ENCODE peak calls at places on chromosomes 2 and 18, in seven cellular contexts. One of them, this sample, is unnamed.

GRCh38 chr18:30929718-30930117 is 112.8 kb downstream of the DSC3 start:
- DNase-seq in transverse colon: no peak
- DNase-seq in GM06990: no peak
- DNase-seq in epithelial cell of esophagus: no peak
- DNase-seq in Calu3: no peak
- DNase-seq in neural crest cell: no peak
- DNase-seq in omental fat pad: no peak
- DNase-seq in this sample: no peak

GRCh38 chr2:182066439-182067061 is 80.9 kb downstream of the PPP1R1C start:
- DNase-seq in transverse colon: no peak
- DNase-seq in GM06990: no peak
- DNase-seq in epithelial cell of esophagus: peak; percentile 58
- DNase-seq in Calu3: no peak
- DNase-seq in neural crest cell: no peak
- DNase-seq in omental fat pad: no peak
- DNase-seq in this sample: no peak

GRCh38 chr18:26854292-26854881 is 11.1 kb downstream of the AQP4 start:
- DNase-seq in transverse colon: no peak
- DNase-seq in GM06990: no peak
- DNase-seq in epithelial cell of esophagus: no peak
- DNase-seq in Calu3: no peak
- DNase-seq in neural crest cell: no peak
- DNase-seq in omental fat pad: no peak
- DNase-seq in this sample: no peak

GRCh38 chr2:20205915-20206524 is 18.9 kb downstream of the SDC1 start:
- DNase-seq in transverse colon: peak; percentile 67
- DNase-seq in GM06990: no peak
- DNase-seq in epithelial cell of esophagus: no peak
- DNase-seq in Calu3: peak; percentile 49
- DNase-seq in neural crest cell: no peak
- DNase-seq in omental fat pad: no peak
- DNase-seq in this sample: no peak

GRCh38 chr2:46747297-46747818 is 168.2 kb downstream of the MCFD2 start:
- DNase-seq in transverse colon: no peak
- DNase-seq in GM06990: no peak
- DNase-seq in epithelial cell of esophagus: no peak
- DNase-seq in Calu3: no peak
- DNase-seq in neural crest cell: no peak
- DNase-seq in omental fat pad: no peak
- DNase-seq in this sample: peak; percentile 21

GRCh38 chr2:19045151-19045550 is 313.3 kb downstream of the OSR1 start:
- DNase-seq in transverse colon: no peak
- DNase-seq in GM06990: no peak
- DNase-seq in epithelial cell of esophagus: no peak
- DNase-seq in Calu3: no peak
- DNase-seq in neural crest cell: no peak
- DNase-seq in omental fat pad: no peak
- DNase-seq in this sample: no peak

GRCh38 chr2:8564475-8564874 is 117.4 kb upstream of the ID2 start:
- DNase-seq in transverse colon: no peak
- DNase-seq in GM06990: no peak
- DNase-seq in epithelial cell of esophagus: no peak
- DNase-seq in Calu3: no peak
- DNase-seq in neural crest cell: no peak
- DNase-seq in omental fat pad: no peak
- DNase-seq in this sample: no peak

GRCh38 chr2:230128943-230129342 is 60.2 kb upstream of the SLC16A14 start:
- DNase-seq in transverse colon: peak; percentile 19
- DNase-seq in GM06990: no peak
- DNase-seq in epithelial cell of esophagus: no peak
- DNase-seq in Calu3: no peak
- DNase-seq in neural crest cell: no peak
- DNase-seq in omental fat pad: no peak
- DNase-seq in this sample: no peak

GRCh38 chr2:134846213-134846612 is 7.8 kb downstream of the ACMSD start:
- DNase-seq in transverse colon: no peak
- DNase-seq in GM06990: no peak
- DNase-seq in epithelial cell of esophagus: peak; percentile 25
- DNase-seq in Calu3: no peak
- DNase-seq in neural crest cell: no peak
- DNase-seq in omental fat pad: no peak
- DNase-seq in this sample: no peak

GRCh38 chr2:119674711-119675500 is 4.1 kb upstream of the TMEM177 start:
- DNase-seq in transverse colon: no peak
- DNase-seq in GM06990: no peak
- DNase-seq in epithelial cell of esophagus: no peak
- DNase-seq in Calu3: peak; percentile 26
- DNase-seq in neural crest cell: no peak
- DNase-seq in omental fat pad: no peak
- DNase-seq in this sample: no peak

GRCh38 chr2:148240838-148241237 is 219.9 kb downstream of the MBD5 start:
- DNase-seq in transverse colon: no peak
- DNase-seq in GM06990: no peak
- DNase-seq in epithelial cell of esophagus: no peak
- DNase-seq in Calu3: no peak
- DNase-seq in neural crest cell: no peak
- DNase-seq in omental fat pad: no peak
- DNase-seq in this sample: no peak

GRCh38 chr18:8696749-8697211 is 8.6 kb upstream of the MTCL1 start:
- DNase-seq in transverse colon: peak; percentile 79
- DNase-seq in GM06990: no peak
- DNase-seq in epithelial cell of esophagus: peak; percentile 53
- DNase-seq in Calu3: peak; percentile 91
- DNase-seq in neural crest cell: peak; percentile 84
- DNase-seq in omental fat pad: peak; percentile 93
- DNase-seq in this sample: peak; percentile 78

GRCh38 chr2:157172866-157173578 is 84.5 kb upstream of the GALNT5 start:
- DNase-seq in transverse colon: no peak
- DNase-seq in GM06990: no peak
- DNase-seq in epithelial cell of esophagus: no peak
- DNase-seq in Calu3: no peak
- DNase-seq in neural crest cell: no peak
- DNase-seq in omental fat pad: no peak
- DNase-seq in this sample: no peak

GRCh38 chr2:239360421-239361310 is 40.2 kb downstream of the HDAC4 start:
- DNase-seq in transverse colon: no peak
- DNase-seq in GM06990: no peak
- DNase-seq in epithelial cell of esophagus: no peak
- DNase-seq in Calu3: no peak
- DNase-seq in neural crest cell: no peak
- DNase-seq in omental fat pad: peak; percentile 21
- DNase-seq in this sample: no peak

GRCh38 chr2:230941202-230942180 is 16.4 kb upstream of the GPR55 start:
- DNase-seq in transverse colon: no peak
- DNase-seq in GM06990: no peak
- DNase-seq in epithelial cell of esophagus: no peak
- DNase-seq in Calu3: no peak
- DNase-seq in neural crest cell: no peak
- DNase-seq in omental fat pad: no peak
- DNase-seq in this sample: no peak

GRCh38 chr18:74498712-74499629 is 2.8 kb downstream of the CNDP2 start:
- DNase-seq in transverse colon: peak; percentile 71
- DNase-seq in GM06990: peak; percentile 62
- DNase-seq in epithelial cell of esophagus: peak; percentile 50
- DNase-seq in Calu3: peak; percentile 35
- DNase-seq in neural crest cell: no peak
- DNase-seq in omental fat pad: peak; percentile 31
- DNase-seq in this sample: peak; percentile 78

GRCh38 chr2:108919571-108920373 is 69.2 kb downstream of the EDAR start:
- DNase-seq in transverse colon: peak; percentile 1
- DNase-seq in GM06990: no peak
- DNase-seq in epithelial cell of esophagus: no peak
- DNase-seq in Calu3: no peak
- DNase-seq in neural crest cell: no peak
- DNase-seq in omental fat pad: no peak
- DNase-seq in this sample: no peak

GRCh38 chr2:223619486-223620129 is 17.4 kb upstream of the SCG2 start:
- DNase-seq in transverse colon: no peak
- DNase-seq in GM06990: no peak
- DNase-seq in epithelial cell of esophagus: peak; percentile 61
- DNase-seq in Calu3: peak; percentile 17
- DNase-seq in neural crest cell: no peak
- DNase-seq in omental fat pad: no peak
- DNase-seq in this sample: no peak

GRCh38 chr2:223613017-223613950 is 11.1 kb upstream of the SCG2 start:
- DNase-seq in transverse colon: peak; percentile 54
- DNase-seq in GM06990: no peak
- DNase-seq in epithelial cell of esophagus: peak; percentile 98
- DNase-seq in Calu3: peak; percentile 74
- DNase-seq in neural crest cell: peak; percentile 36
- DNase-seq in omental fat pad: peak; percentile 68
- DNase-seq in this sample: no peak

GRCh38 chr2:223621901-223622300 is 19.7 kb upstream of the SCG2 start:
- DNase-seq in transverse colon: no peak
- DNase-seq in GM06990: no peak
- DNase-seq in epithelial cell of esophagus: no peak
- DNase-seq in Calu3: no peak
- DNase-seq in neural crest cell: no peak
- DNase-seq in omental fat pad: no peak
- DNase-seq in this sample: no peak

GRCh38 chr2:223614534-223614933 is 12.4 kb upstream of the SCG2 start:
- DNase-seq in transverse colon: no peak
- DNase-seq in GM06990: no peak
- DNase-seq in epithelial cell of esophagus: no peak
- DNase-seq in Calu3: no peak
- DNase-seq in neural crest cell: no peak
- DNase-seq in omental fat pad: no peak
- DNase-seq in this sample: no peak

GRCh38 chr2:223618172-223619035 is 16.2 kb upstream of the SCG2 start:
- DNase-seq in transverse colon: no peak
- DNase-seq in GM06990: no peak
- DNase-seq in epithelial cell of esophagus: no peak
- DNase-seq in Calu3: no peak
- DNase-seq in neural crest cell: no peak
- DNase-seq in omental fat pad: no peak
- DNase-seq in this sample: no peak
- TF ChIP-seq CTCF in transverse colon: no peak
- TF ChIP-seq CTCF in GM06990: no peak
- TF ChIP-seq CTCF in epithelial cell of esophagus: no peak
- TF ChIP-seq CTCF in Calu3: no peak
- TF ChIP-seq CTCF in neural crest cell: no peak
- TF ChIP-seq CTCF in omental fat pad: no peak
- TF ChIP-seq CTCF in this sample: no peak

GRCh38 chr2:225414902-225415301 is 15.4 kb downstream of the NYAP2 start:
- DNase-seq in transverse colon: no peak
- DNase-seq in GM06990: no peak
- DNase-seq in epithelial cell of esophagus: no peak
- DNase-seq in Calu3: no peak
- DNase-seq in neural crest cell: no peak
- DNase-seq in omental fat pad: no peak
- DNase-seq in this sample: no peak

GRCh38 chr2:225416616-225417367 is 17.3 kb downstream of the NYAP2 start:
- DNase-seq in transverse colon: no peak
- DNase-seq in GM06990: no peak
- DNase-seq in epithelial cell of esophagus: no peak
- DNase-seq in Calu3: no peak
- DNase-seq in neural crest cell: no peak
- DNase-seq in omental fat pad: no peak
- DNase-seq in this sample: no peak

GRCh38 chr2:225415809-225416208 is 16.3 kb downstream of the NYAP2 start:
- DNase-seq in transverse colon: no peak
- DNase-seq in GM06990: no peak
- DNase-seq in epithelial cell of esophagus: no peak
- DNase-seq in Calu3: no peak
- DNase-seq in neural crest cell: no peak
- DNase-seq in omental fat pad: no peak
- DNase-seq in this sample: no peak

DNA sequence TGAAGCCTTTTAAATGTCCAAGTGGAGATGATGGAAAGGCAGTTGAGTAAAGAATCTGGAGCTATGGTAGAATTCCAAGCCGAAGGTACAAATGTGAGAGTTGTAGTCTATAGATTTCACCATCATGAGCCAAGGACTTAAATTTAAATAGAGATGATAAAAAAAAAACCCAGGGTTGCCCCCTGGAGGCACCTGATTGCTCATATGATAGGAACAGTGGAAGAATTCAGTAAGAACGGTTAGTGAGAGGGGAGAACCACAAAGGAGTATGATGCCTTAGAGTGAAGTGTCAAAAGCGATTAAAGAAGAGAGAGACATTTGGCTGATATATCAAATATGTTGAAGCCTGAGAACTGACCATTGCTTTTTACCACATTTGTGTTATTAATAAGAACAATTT is 11.9 kb downstream of the NYAP2 start:
- DNase-seq in transverse colon: no peak
- DNase-seq in GM06990: no peak
- DNase-seq in epithelial cell of esophagus: no peak
- DNase-seq in Calu3: no peak
- DNase-seq in neural crest cell: no peak
- DNase-seq in omental fat pad: no peak
- DNase-seq in this sample: no peak
- TF ChIP-seq CTCF in transverse colon: no peak
- TF ChIP-seq CTCF in GM06990: no peak
- TF ChIP-seq CTCF in epithelial cell of esophagus: no peak
- TF ChIP-seq CTCF in Calu3: no peak
- TF ChIP-seq CTCF in neural crest cell: no peak
- TF ChIP-seq CTCF in omental fat pad: no peak
- TF ChIP-seq CTCF in this sample: no peak

DNA sequence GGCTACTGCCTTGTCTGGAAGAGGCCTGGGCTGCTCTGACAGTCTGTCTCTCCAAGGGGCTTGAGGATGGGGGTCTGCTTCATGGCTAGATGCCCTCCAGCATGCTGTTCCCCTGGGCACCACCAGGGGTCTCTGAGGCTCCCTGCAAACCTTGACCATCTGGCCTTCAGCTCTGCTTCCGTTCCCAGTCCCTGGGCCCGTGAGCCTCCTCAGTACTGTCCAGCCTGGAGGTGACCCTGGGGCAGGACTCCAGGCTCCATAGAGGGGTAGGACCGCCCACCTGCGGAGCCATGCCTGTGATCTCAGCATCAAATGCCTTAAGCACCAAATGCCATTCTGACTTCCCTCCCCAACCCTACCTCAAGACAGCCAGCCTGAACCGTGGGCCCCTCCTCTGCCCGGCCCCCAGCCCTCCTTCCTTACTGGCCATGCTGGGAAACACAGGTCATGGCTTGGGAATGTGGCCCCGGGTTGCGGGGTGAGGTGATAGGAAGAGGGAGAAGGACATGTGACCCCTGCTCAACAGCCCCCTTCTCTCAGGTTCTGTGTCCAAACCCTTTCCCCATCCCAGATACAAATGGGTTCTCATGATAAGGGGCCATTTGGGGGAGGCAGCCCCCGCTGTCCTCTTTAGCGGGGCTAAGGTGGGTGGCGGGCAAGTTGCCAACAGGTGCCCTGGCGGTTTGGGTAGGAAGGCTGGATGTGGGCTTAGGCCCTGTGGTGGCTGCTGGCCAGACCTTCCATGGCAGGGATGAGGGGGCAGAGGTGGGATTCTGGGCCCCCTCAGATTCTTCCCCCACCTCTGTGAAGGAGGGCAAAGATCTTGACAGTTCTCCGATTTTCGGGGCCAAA is 25.0 kb downstream of the SPEG start:
- DNase-seq in transverse colon: peak; percentile 53
- DNase-seq in GM06990: peak; percentile 28
- DNase-seq in epithelial cell of esophagus: peak; percentile 42
- DNase-seq in Calu3: peak; percentile 72
- DNase-seq in neural crest cell: peak; percentile 75
- DNase-seq in omental fat pad: no peak
- DNase-seq in this sample: peak; percentile 89
- TF ChIP-seq CTCF in transverse colon: peak; percentile 91
- TF ChIP-seq CTCF in GM06990: peak; percentile 93
- TF ChIP-seq CTCF in epithelial cell of esophagus: peak; percentile 89
- TF ChIP-seq CTCF in Calu3: peak; percentile 93
- TF ChIP-seq CTCF in neural crest cell: peak; percentile 80
- TF ChIP-seq CTCF in omental fat pad: no peak
- TF ChIP-seq CTCF in this sample: peak; percentile 77

GRCh38 chr2:78351208-78351607 is 674.3 kb upstream of the REG3G start:
- DNase-seq in transverse colon: no peak
- DNase-seq in GM06990: no peak
- DNase-seq in epithelial cell of esophagus: peak; percentile 0
- DNase-seq in Calu3: no peak
- DNase-seq in neural crest cell: no peak
- DNase-seq in omental fat pad: no peak
- DNase-seq in this sample: no peak
- TF ChIP-seq CTCF in transverse colon: peak; percentile 14
- TF ChIP-seq CTCF in GM06990: no peak
- TF ChIP-seq CTCF in epithelial cell of esophagus: no peak
- TF ChIP-seq CTCF in Calu3: no peak
- TF ChIP-seq CTCF in neural crest cell: peak; percentile 69
- TF ChIP-seq CTCF in omental fat pad: no peak
- TF ChIP-seq CTCF in this sample: no peak